ENCODE peak calls at places on chromosomes 6 and 20, in five cellular contexts. U, Y, Q, S and O are unnamed samples.

GRCh38 chr6:45927421-45928234 is 88.0 kb downstream of the CLIC5 start:
- DNase-seq in U (no peak), Y (no peak), Q (no peak), S (no peak), O (no peak)

GRCh38 chr6:21109421-21110178 is 484.0 kb upstream of the SOX4 start:
- DNase-seq in U (no peak), Y (no peak), Q (no peak), S (peak), O (no peak)

GRCh38 chr6:75480425-75480824 is 13.2 kb downstream of the FILIP1 start:
- DNase-seq in U (no peak), Y (no peak), Q (no peak), S (no peak), O (no peak)

GRCh38 chr20:25270829-25271251 is 23.0 kb downstream of the PYGB start:
- DNase-seq in U (no peak), Y (no peak), Q (no peak), S (no peak), O (no peak)

GRCh38 chr6:152975204-152975915 is 7.5 kb downstream of the FBXO5 start:
- DNase-seq in U (peak), Y (no peak), Q (no peak), S (no peak), O (no peak)

GRCh38 chr20:56368351-56369134 is 9.8 kb downstream of the FAM210B start:
- DNase-seq in U (no peak), Y (no peak), Q (no peak), S (peak), O (no peak)

GRCh38 chr6:100968934-100969333 is 87.8 kb upstream of the ASCC3 start:
- DNase-seq in U (no peak), Y (no peak), Q (no peak), S (no peak), O (no peak)

GRCh38 chr20:1001981-1002681 is at the start of gene RSPO4:
- DNase-seq in U (no peak), Y (no peak), Q (no peak), S (no peak), O (no peak)

GRCh38 chr6:41846666-41847237 is 48.4 kb downstream of the USP49 start:
- DNase-seq in U (peak), Y (no peak), Q (peak), S (peak), O (peak)

GRCh38 chr6:25892877-25893276 is 18.8 kb upstream of the SLC17A3 start:
- DNase-seq in U (no peak), Y (no peak), Q (no peak), S (no peak), O (no peak)